ENCODE peak calls at places on chromosomes 3 and 15, in four cellular contexts. Y is MM.1S, X is H9, Q is body of pancreas. I is an unnamed sample. For H3K4me1, the result is how much of the 10 kb centered on the place peaks cover.

GRCh38 chr3:52877085-52877484 is 20.3 kb downstream of the STIMATE start:
- DNase-seq in X (no peak), Q (no peak), Y (no peak), I (no peak)

GRCh38 chr3:72353236-72354105 is 494.8 kb downstream of the SHQ1 start:
- DNase-seq in X (no peak), Y (no peak), Q (no peak), I (no peak)

GRCh38 chr3:70433091-70433490 is 120.7 kb upstream of the MDFIC2 start:
- DNase-seq in Y (no peak), Q (no peak), X (no peak), I (no peak)

GRCh38 chr3:133157716-133158115 is 119.5 kb downstream of the TMEM108 start:
- DNase-seq in Y (no peak), X (no peak), Q (no peak), I (no peak)

GRCh38 chr3:152100491-152101086 is 168.1 kb upstream of the MBNL1 start:
- DNase-seq in Y (peak), Q (no peak), X (no peak), I (no peak)

GRCh38 chr15:86570738-86571137 is 491.1 kb downstream of the AGBL1 start:
- DNase-seq in Y (no peak), Q (no peak), X (no peak), I (no peak)

GRCh38 chr3:9397911-9398714 is 698 bp downstream of the SETD5 start:
- DNase-seq in X (peak), Y (peak), Q (peak), I (peak)

GRCh38 chr3:141442914-141443313 is 43.9 kb upstream of the RASA2 start:
- DNase-seq in X (no peak), Y (no peak), Q (no peak), I (no peak)

GRCh38 chr15:90138071-90138833 is 36.0 kb upstream of the IDH2 start:
- DNase-seq in X (no peak), Q (no peak), Y (no peak), I (no peak)

GRCh38 chr3:161096771-161097367 is 8.3 kb downstream of the B3GALNT1 start:
- DNase-seq in Y (peak), Q (peak), X (peak), I (peak)

GRCh38 chr3:71859128-71859519 is 74.2 kb upstream of the PROK2 start:
- DNase-seq in X (no peak), Y (peak), Q (peak), I (peak)

GRCh38 chr3:156151824-156152428 is 31.5 kb downstream of the KCNAB1 start:
- DNase-seq in Q (peak), Y (peak), X (peak), I (peak)

GRCh38 chr3:97821413-97821809 is 400 bp upstream of the CRYBG3 start:
- DNase-seq in Q (peak), Y (no peak), X (peak), I (peak)

GRCh38 chr3:147419062-147419701 is 10.0 kb downstream of the ZIC1 start:
- DNase-seq in X (peak), Q (peak), Y (peak), I (peak)

GRCh38 chr3:125129512-125129962 is 73.7 kb upstream of the HEG1 start:
- DNase-seq in Y (no peak), X (no peak), Q (no peak), I (peak)

GRCh38 chr3:71173421-71173975 is 410.0 kb downstream of the FOXP1 start:
- DNase-seq in Y (no peak), Q (no peak), X (no peak), I (no peak)

GRCh38 chr3:50226888-50227389 is 9.1 kb upstream of the GNAI2 start:
- DNase-seq in X (no peak), Y (peak), Q (no peak), I (no peak)

GRCh38 chr3:100761211-100761921 is 52.1 kb downstream of the TFG start:
- DNase-seq in Y (peak), Q (no peak), X (peak), I (no peak)

DNA sequence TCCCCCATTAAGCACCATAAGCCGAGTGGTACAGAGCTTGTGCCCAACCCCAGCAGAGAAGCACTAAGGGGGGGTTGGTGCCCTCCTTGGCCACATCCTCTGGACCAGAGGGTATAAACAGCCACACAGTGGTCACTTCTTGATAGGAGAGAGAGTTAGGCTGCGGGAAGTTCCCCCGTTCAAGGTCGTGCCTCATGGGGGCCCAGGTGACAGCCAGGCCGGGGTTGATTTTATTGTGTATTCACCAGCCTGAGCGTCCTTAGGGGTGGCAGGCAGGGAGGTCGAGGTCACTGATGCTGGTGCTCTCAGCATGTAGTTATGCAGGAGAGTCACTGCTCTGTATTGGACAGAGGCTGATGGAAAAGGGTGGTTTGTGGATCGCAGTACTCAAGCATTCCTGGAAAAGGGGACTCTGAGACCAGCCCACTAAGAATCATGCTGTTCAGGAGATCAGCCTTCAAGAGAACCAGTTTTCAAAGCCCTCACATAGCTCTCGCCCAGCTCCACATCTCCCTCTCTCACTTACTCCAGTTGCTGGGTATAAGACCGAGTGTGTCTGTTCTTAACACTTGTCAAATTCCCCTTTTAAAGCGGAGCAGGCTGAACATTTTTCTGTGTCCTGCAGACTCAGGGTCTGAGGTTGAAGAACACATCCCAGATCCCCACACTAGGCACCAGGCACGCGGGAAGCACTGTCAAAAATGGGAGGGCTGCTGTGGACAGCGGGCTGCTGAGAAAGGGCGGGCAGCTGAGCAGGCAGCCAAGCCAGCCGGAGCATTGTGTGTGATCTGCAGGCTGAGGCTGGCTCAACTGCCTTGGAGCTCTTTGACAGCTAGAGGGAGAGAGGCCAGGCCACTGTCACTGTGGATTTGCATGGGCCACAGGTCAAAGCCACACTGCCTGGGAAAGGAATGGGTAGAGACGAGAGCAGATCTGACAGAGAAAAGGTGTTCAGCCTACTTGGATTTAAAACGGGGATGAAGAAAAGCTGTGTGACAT is 279.3 kb upstream of the LRRFIP2 start:
- DNase-seq in X (no peak), Q (peak), Y (no peak), I (peak)
- H3K4me1 ChIP-seq in X (under half), Q (under half), Y (under half), I (under half)

DNA sequence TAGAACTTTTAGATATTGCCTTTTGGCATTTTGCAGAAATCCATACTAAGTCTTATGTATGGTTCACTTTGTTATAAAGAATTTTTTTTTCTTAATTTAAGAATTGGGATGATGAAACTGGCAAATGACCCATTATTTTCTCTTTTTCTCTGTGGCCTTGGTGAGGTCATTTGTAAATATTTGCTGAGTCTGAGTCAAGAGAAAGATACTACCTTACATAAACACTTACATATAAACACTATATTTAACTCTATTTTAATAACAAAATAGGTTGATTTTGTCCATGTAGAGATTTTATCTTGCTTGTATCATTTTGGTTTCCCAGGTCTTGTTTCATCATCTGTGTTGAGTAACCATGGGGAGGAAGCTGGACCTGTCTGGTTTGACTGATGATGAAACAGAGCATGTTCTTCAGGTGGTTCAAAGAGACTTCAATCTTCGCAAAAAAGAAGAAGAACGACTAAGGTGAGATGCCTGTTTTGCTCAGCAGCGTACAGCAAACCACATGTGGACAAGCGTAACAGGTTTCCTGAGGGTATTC is 91.1 kb downstream of the MYRIP start:
- DNase-seq in X (no peak), Q (no peak), Y (no peak), I (no peak)
- H3K4me1 ChIP-seq in X (under half), Q (under half), Y (under half), I (under half)

GRCh38 chr3:57066471-57066870 is 6.0 kb downstream of the SPATA12 start:
- DNase-seq in Q (no peak), Y (no peak), X (no peak), I (no peak)
- H3K4me1 ChIP-seq in Q (under half), Y (under half), X (under half), I (under half)

GRCh38 chr15:57563416-57563815 is 28.3 kb upstream of the MYZAP start:
- DNase-seq in X (no peak), Q (no peak), Y (no peak), I (no peak)
- H3K4me1 ChIP-seq in X (under half), Q (under half), Y (under half), I (under half)

GRCh38 chr3:114405202-114405601 is 111.4 kb downstream of the TIGIT start:
- DNase-seq in Y (peak), X (no peak), Q (no peak), I (no peak)
- H3K4me1 ChIP-seq in Y (under half), X (under half), Q (under half), I (under half)